ENCODE peak calls at places on chromosomes 13 and 19, in seven cellular contexts. K is transverse colon; F is suprapubic skin; D is CD4-positive, CD25-positive, alpha-beta regulatory T cell; Q is breast epithelium; V is psoas muscle; I is GM23248. M is an unnamed sample. For H3K4me1, the result is how much of the 10 kb centered on the place peaks cover.

GRCh38 chr19:13018037-13018914 is 23.0 kb downstream of the NFIX start:
- DNase-seq in K (peak), F (peak), D (no peak), Q (peak), V (peak), I (peak), M (no peak)

GRCh38 chr19:4059493-4059880 is 7.2 kb downstream of the ZBTB7A start:
- DNase-seq in K (peak), F (no peak), D (no peak), Q (no peak), V (no peak), I (peak), M (no peak)

GRCh38 chr13:53012707-53013106 is 15.9 kb upstream of the OLFM4 start:
- DNase-seq in K (no peak), F (no peak), D (no peak), Q (no peak), V (no peak), I (no peak), M (no peak)

GRCh38 chr13:109608032-109608431 is 178.4 kb downstream of the IRS2 start:
- DNase-seq in K (no peak), F (no peak), D (no peak), Q (no peak), V (no peak), I (no peak), M (no peak)

GRCh38 chr13:84137292-84137691 is 255.0 kb upstream of the SLITRK1 start:
- DNase-seq in K (peak), F (no peak), D (peak), Q (no peak), V (no peak), I (no peak), M (no peak)

GRCh38 chr13:92187378-92187989 is 789.1 kb downstream of the GPC5 start:
- DNase-seq in K (no peak), F (no peak), D (peak), Q (no peak), V (no peak), I (peak), M (no peak)

GRCh38 chr13:93927431-93927830 is 552.1 kb downstream of the DCT start:
- DNase-seq in K (no peak), F (no peak), D (no peak), Q (no peak), V (no peak), I (no peak), M (no peak)

GRCh38 chr19:36172852-36173251 is 20.6 kb upstream of the COX7A1 start:
- DNase-seq in K (no peak), F (no peak), D (no peak), Q (no peak), V (no peak), I (no peak), M (no peak)

GRCh38 chr19:29666634-29667389 is 1.6 kb downstream of the PLEKHF1 start:
- DNase-seq in K (peak), F (peak), D (peak), Q (peak), V (peak), I (peak), M (peak)

GRCh38 chr13:41520016-41520698 is 62.8 kb downstream of the RGCC start:
- DNase-seq in K (no peak), F (no peak), D (no peak), Q (no peak), V (no peak), I (peak), M (no peak)

GRCh38 chr19:44666852-44667251 is 4.4 kb upstream of the CEACAM19 start:
- DNase-seq in K (no peak), F (no peak), D (peak), Q (no peak), V (no peak), I (no peak), M (no peak)

GRCh38 chr19:37999309-38000213 is 92.6 kb downstream of the SIPA1L3 start:
- DNase-seq in K (no peak), F (peak), D (no peak), Q (no peak), V (peak), I (peak), M (peak)

GRCh38 chr19:34904846-34905527 is 21.7 kb upstream of the ZNF30 start:
- DNase-seq in K (no peak), F (no peak), D (no peak), Q (no peak), V (no peak), I (no peak), M (no peak)

GRCh38 chr19:47095707-47096704 is 17.6 kb downstream of the ZC3H4 start:
- DNase-seq in K (peak), F (peak), D (no peak), Q (peak), V (peak), I (peak), M (no peak)

GRCh38 chr19:14507704-14508246 is 10.4 kb downstream of the DNAJB1 start:
- DNase-seq in K (no peak), F (no peak), D (no peak), Q (no peak), V (no peak), I (peak), M (peak)

GRCh38 chr13:77476456-77476855 is 59.0 kb upstream of the SCEL start:
- DNase-seq in K (no peak), F (no peak), D (no peak), Q (no peak), V (no peak), I (no peak), M (no peak)

GRCh38 chr13:27533155-27533643 is 82.8 kb upstream of the MTIF3 start:
- DNase-seq in K (peak), F (peak), D (peak), Q (peak), V (peak), I (peak), M (peak)

GRCh38 chr19:35216833-35217707 is 11.5 kb downstream of the FAM187B start:
- DNase-seq in K (peak), F (no peak), D (peak), Q (no peak), V (no peak), I (no peak), M (no peak)

GRCh38 chr19:4583961-4584669 is 24.6 kb upstream of the SEMA6B start:
- DNase-seq in K (no peak), F (no peak), D (peak), Q (no peak), V (no peak), I (peak), M (no peak)

GRCh38 chr13:43387880-43388279 is 364.5 kb downstream of the DNAJC15 start:
- DNase-seq in K (no peak), F (no peak), D (no peak), Q (no peak), V (no peak), I (no peak), M (no peak)

GRCh38 chr19:1214299-1214861 is 8.8 kb downstream of the STK11 start:
- DNase-seq in K (no peak), F (no peak), D (no peak), Q (no peak), V (no peak), I (no peak), M (no peak)
- H3K4me1 ChIP-seq in K (half or more), F (half or more), D (under half), Q (under half), V (half or more), I (under half), M (under half)

GRCh38 chr19:53091855-53092254 is 11.4 kb downstream of the ZNF160 start:
- DNase-seq in K (no peak), F (no peak), D (no peak), Q (no peak), V (no peak), I (no peak), M (no peak)
- H3K27ac ChIP-seq in K (no peak), F (no peak), D (no peak), Q (no peak), V (no peak), I (no peak), M (no peak)

GRCh38 chr19:10421240-10421948 is 1.1 kb downstream of the PDE4A start:
- DNase-seq in K (no peak), F (no peak), D (no peak), Q (no peak), V (no peak), I (no peak), M (no peak)
- H3K4me1 ChIP-seq in K (under half), F (half or more), D (half or more), Q (under half), V (under half), I (under half), M (half or more)

GRCh38 chr13:33766724-33767123 is 51.2 kb upstream of the RFC3 start:
- DNase-seq in K (no peak), F (no peak), D (no peak), Q (no peak), V (no peak), I (no peak), M (no peak)

GRCh38 chr13:33775339-33776108 is 42.4 kb upstream of the RFC3 start:
- DNase-seq in K (no peak), F (no peak), D (no peak), Q (no peak), V (no peak), I (no peak), M (no peak)

GRCh38 chr13:33767140-33767539 is 50.8 kb upstream of the RFC3 start:
- DNase-seq in K (no peak), F (no peak), D (no peak), Q (no peak), V (no peak), I (no peak), M (no peak)

GRCh38 chr13:33776510-33776909 is 41.4 kb upstream of the RFC3 start:
- DNase-seq in K (no peak), F (no peak), D (no peak), Q (no peak), V (no peak), I (no peak), M (no peak)

GRCh38 chr13:33771296-33771695 is 46.7 kb upstream of the RFC3 start:
- DNase-seq in K (no peak), F (no peak), D (no peak), Q (no peak), V (no peak), I (no peak), M (no peak)
- H3K27ac ChIP-seq in K (no peak), F (no peak), D (no peak), Q (no peak), V (no peak), I (no peak), M (no peak)

GRCh38 chr19:49557641-49558325 is 22.6 kb downstream of the NOSIP start:
- DNase-seq in K (no peak), F (no peak), D (no peak), Q (no peak), V (no peak), I (no peak), M (no peak)
- H3K4me1 ChIP-seq in K (half or more), F (under half), D (half or more), Q (under half), V (under half), I (under half), M (under half)

GRCh38 chr13:80341771-80342271 is 895 bp upstream of the SPRY2 start:
- DNase-seq in K (peak), F (peak), D (no peak), Q (no peak), V (peak), I (peak), M (no peak)
- H3K27ac ChIP-seq in K (peak), F (peak), D (no peak), Q (peak), V (peak), I (peak), M (peak)

DNA sequence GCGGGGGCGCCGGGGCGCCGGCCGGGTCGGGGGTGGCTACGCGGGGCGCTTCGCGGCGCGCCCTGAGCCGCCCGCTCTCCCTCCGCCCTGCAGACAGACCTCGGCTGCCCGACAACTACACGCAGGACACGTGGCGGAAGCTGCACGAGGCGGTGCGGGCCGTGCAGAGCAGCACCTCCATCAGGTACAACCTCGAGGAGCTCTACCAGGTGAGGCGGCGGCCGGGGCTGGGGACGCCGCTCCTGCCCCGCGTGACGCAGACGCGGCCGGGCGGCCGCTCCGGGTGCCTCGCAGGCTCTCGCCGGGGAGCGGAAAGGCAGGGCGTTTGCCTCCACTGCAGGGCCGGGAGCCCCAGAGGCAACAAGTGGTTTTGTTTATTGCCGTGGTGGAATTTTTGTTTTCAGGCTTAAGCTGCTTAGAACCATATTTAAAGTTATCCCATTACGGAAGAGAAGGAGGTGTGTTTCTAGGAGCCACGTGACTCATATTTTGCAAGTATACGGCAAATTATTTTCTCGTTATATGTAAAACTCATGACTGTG is 538 bp downstream of the CUL4A start:
- DNase-seq in K (peak), F (peak), D (peak), Q (no peak), V (peak), I (peak), M (no peak)
- H3K4me1 ChIP-seq in K (under half), F (half or more), D (half or more), Q (under half), V (half or more), I (under half), M (under half)

GRCh38 chr13:25729201-25729600 is 322.6 kb downstream of the SHISA2 start:
- DNase-seq in K (no peak), F (no peak), D (no peak), Q (no peak), V (no peak), I (no peak), M (no peak)
- H3K27ac ChIP-seq in K (no peak), F (no peak), D (no peak), Q (no peak), V (no peak), I (no peak), M (no peak)